ENCODE peak calls at places on chromosome 2, in seven cellular contexts. K is IMR-90, V is mesenchymal stem cell, G is mesendoderm, Q is neuronal stem cell, B is H9, U is H1. F is an unnamed sample.

GRCh38 chr2:7742301-7742700 is 825.1 kb downstream of the RNF144A start:
- DNase-seq in K (no peak), V (no peak), G (no peak), Q (no peak), B (no peak), U (no peak), F (no peak)

GRCh38 chr2:129734343-129735034 is 245.0 kb upstream of the RAB6C start:
- DNase-seq in K (no peak), V (no peak), G (no peak), Q (no peak), B (no peak), U (no peak), F (no peak)

GRCh38 chr2:27123302-27124150 is at the start of gene ABHD1:
- DNase-seq in K (no peak), V (peak; percentile 18), G (no peak), Q (no peak), B (peak; percentile 67), U (peak; percentile 85), F (peak; percentile 24)

GRCh38 chr2:128381001-128381938 is 62.6 kb upstream of the HS6ST1 start:
- DNase-seq in K (no peak), V (peak; percentile 49), G (no peak), Q (no peak), B (peak; percentile 55), U (no peak), F (peak; percentile 9)

GRCh38 chr2:50648031-50648430 is 383.9 kb downstream of the NRXN1 start:
- DNase-seq in K (no peak), V (no peak), G (no peak), Q (no peak), B (no peak), U (no peak), F (no peak)

GRCh38 chr2:195659114-195659513 is 2.1 kb downstream of the SLC39A10 start:
- DNase-seq in K (peak; percentile 42), V (no peak), G (peak; percentile 41), Q (no peak), B (no peak), U (no peak), F (no peak)

GRCh38 chr2:236647621-236648020 is 78.0 kb downstream of the ACKR3 start:
- DNase-seq in K (no peak), V (no peak), G (no peak), Q (no peak), B (no peak), U (no peak), F (no peak)

GRCh38 chr2:237315170-237315880 is 98.6 kb downstream of the COL6A3 start:
- DNase-seq in K (peak; percentile 98), V (peak; percentile 98), G (peak; percentile 57), Q (peak; percentile 27), B (no peak), U (no peak), F (peak; percentile 45)

GRCh38 chr2:21694079-21694478 is 570.3 kb downstream of the TDRD15 start:
- DNase-seq in K (no peak), V (no peak), G (no peak), Q (no peak), B (no peak), U (no peak), F (no peak)

GRCh38 chr2:219440388-219441256 is 6.0 kb downstream of the SPEG start:
- DNase-seq in K (peak; percentile 25), V (peak; percentile 59), G (no peak), Q (no peak), B (no peak), U (no peak), F (peak; percentile 54)

DNA sequence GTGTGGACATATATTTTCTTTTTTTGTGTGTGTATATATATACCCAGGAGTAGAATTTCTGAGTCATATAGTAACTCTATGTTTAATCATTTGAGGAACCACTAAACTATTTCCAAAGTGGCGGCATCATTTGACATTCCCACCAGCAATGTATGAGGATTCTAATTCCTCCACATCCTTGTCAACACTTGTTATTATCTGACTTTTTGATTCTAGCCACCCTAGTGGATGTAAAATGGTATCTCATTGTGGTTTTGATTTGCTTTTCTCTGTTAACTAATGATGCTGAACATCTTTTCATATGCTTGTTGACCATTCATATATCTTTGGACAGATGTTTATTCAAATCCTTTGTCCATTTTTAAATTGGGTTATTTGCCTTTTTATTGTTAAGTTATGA is 120.3 kb downstream of the TGFA start:
- DNase-seq in K (no peak), V (no peak), G (no peak), Q (no peak), B (no peak), U (no peak), F (no peak)
- H2AK5ac ChIP-seq in K (no peak overlapping the region), V (no peak overlapping the region), G (no peak overlapping the region), Q (no peak overlapping the region), B (no peak overlapping the region), U (no peak overlapping the region), F (no peak overlapping the region)

DNA sequence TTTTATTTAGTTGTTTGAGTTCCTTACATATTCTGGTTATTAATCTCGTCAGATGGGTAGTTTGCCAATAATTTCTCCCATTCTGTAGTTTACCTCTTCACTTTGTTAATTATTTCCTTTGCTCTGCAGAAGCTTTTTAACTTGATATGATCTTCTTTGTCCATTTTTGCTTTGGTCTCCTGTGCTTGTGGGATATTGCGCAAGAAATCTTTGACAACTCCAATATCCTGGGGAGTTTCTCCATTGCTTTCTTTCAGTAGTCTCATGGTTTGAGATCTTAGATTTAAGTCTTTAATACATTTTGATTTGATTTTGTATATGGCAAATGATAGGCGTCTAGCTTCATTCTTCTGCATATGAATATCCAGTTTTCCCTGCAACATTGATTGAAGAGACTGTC is 389.2 kb downstream of the LRP1B start:
- DNase-seq in K (no peak), V (peak; percentile 1), G (no peak), Q (no peak), B (no peak), U (no peak), F (no peak)
- H3K9ac ChIP-seq in K (no peak overlapping the region), V (no peak overlapping the region), G (no peak overlapping the region), Q (no peak overlapping the region), B (no peak overlapping the region), U (no peak overlapping the region), F (no peak overlapping the region)

GRCh38 chr2:25331686-25332365 is 9.9 kb downstream of the DNMT3A start:
- DNase-seq in K (peak; percentile 34), V (no peak), G (no peak), Q (no peak), B (no peak), U (no peak), F (no peak)

GRCh38 chr2:25328152-25329085 is 13.3 kb downstream of the DNMT3A start:
- DNase-seq in K (no peak), V (no peak), G (no peak), Q (no peak), B (no peak), U (no peak), F (no peak)

GRCh38 chr2:25332571-25332970 is 9.2 kb downstream of the DNMT3A start:
- DNase-seq in K (no peak), V (no peak), G (no peak), Q (no peak), B (no peak), U (no peak), F (no peak)

GRCh38 chr2:25330937-25331336 is 10.8 kb downstream of the DNMT3A start:
- DNase-seq in K (no peak), V (no peak), G (no peak), Q (no peak), B (no peak), U (no peak), F (no peak)

DNA sequence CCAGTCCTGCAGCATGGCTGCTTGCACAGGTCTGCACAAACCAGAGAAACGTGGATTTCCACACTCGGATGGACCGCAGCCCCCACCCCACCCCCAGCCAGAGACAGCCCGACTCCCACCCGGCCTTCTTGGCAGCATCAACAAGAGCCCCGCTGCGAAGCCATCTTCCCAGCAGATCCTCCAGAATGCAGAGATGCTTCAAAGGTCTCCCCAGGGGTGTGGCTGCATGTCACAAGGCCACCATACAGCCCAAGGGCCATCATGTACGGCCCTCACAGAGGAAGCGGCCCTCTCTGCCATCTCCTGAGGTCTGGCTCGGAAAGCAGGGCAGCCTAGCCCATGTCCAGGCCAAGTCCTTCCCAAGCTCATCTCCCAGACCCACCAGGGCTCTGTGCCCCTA is 11.5 kb downstream of the DNMT3A start:
- DNase-seq in K (no peak), V (no peak), G (no peak), Q (no peak), B (no peak), U (no peak), F (no peak)
- H4K8ac ChIP-seq in K (no peak overlapping the region), V (no peak overlapping the region), G (no peak overlapping the region), Q (no peak overlapping the region), B (no peak overlapping the region), U (no peak overlapping the region), F (no peak overlapping the region)

GRCh38 chr2:61221819-61222218 is 59.8 kb downstream of the C2orf74 start:
- DNase-seq in K (no peak), V (no peak), G (no peak), Q (no peak), B (no peak), U (no peak), F (no peak)
- H2AK5ac ChIP-seq in K (no peak overlapping the region), V (no peak overlapping the region), G (no peak overlapping the region), Q (no peak overlapping the region), B (no peak overlapping the region), U (no peak overlapping the region), F (no peak overlapping the region)